ENCODE peak calls at places on chromosomes 5 and 9, in ten cellular contexts. One of them, this sample, is unnamed.

GRCh38 chr9:22447607-22448305 is 1.1 kb downstream of the DMRTA1 start:
- DNase-seq in heart right ventricle: no peak
- DNase-seq in breast epithelium: no peak
- DNase-seq in fibroblast of pulmonary artery: no peak
- DNase-seq in astrocyte of the spinal cord: peak
- DNase-seq in sigmoid colon: no peak
- DNase-seq in OCI-LY7: no peak
- DNase-seq in psoas muscle: no peak
- DNase-seq in upper lobe of right lung: no peak
- DNase-seq in endothelial cell of umbilical vein: peak
- DNase-seq in this sample: peak

GRCh38 chr5:34959323-34959722 is 30.0 kb downstream of the DNAJC21 start:
- DNase-seq in heart right ventricle: no peak
- DNase-seq in breast epithelium: no peak
- DNase-seq in fibroblast of pulmonary artery: peak
- DNase-seq in astrocyte of the spinal cord: peak
- DNase-seq in sigmoid colon: no peak
- DNase-seq in OCI-LY7: no peak
- DNase-seq in psoas muscle: no peak
- DNase-seq in upper lobe of right lung: no peak
- DNase-seq in endothelial cell of umbilical vein: no peak
- DNase-seq in this sample: peak

GRCh38 chr9:35508069-35508468 is 18.2 kb downstream of the RUSC2 start:
- DNase-seq in heart right ventricle: no peak
- DNase-seq in breast epithelium: no peak
- DNase-seq in fibroblast of pulmonary artery: no peak
- DNase-seq in astrocyte of the spinal cord: no peak
- DNase-seq in sigmoid colon: no peak
- DNase-seq in OCI-LY7: no peak
- DNase-seq in psoas muscle: no peak
- DNase-seq in upper lobe of right lung: no peak
- DNase-seq in endothelial cell of umbilical vein: no peak
- DNase-seq in this sample: no peak

GRCh38 chr5:128877476-128877875 is 87.8 kb upstream of the SLC27A6 start:
- DNase-seq in heart right ventricle: no peak
- DNase-seq in breast epithelium: no peak
- DNase-seq in fibroblast of pulmonary artery: no peak
- DNase-seq in astrocyte of the spinal cord: no peak
- DNase-seq in sigmoid colon: no peak
- DNase-seq in OCI-LY7: no peak
- DNase-seq in psoas muscle: no peak
- DNase-seq in upper lobe of right lung: no peak
- DNase-seq in endothelial cell of umbilical vein: no peak
- DNase-seq in this sample: no peak

GRCh38 chr5:33309076-33309475 is 131.7 kb upstream of the TARS1 start:
- DNase-seq in heart right ventricle: no peak
- DNase-seq in breast epithelium: no peak
- DNase-seq in fibroblast of pulmonary artery: no peak
- DNase-seq in astrocyte of the spinal cord: no peak
- DNase-seq in sigmoid colon: no peak
- DNase-seq in OCI-LY7: no peak
- DNase-seq in psoas muscle: no peak
- DNase-seq in upper lobe of right lung: no peak
- DNase-seq in endothelial cell of umbilical vein: no peak
- DNase-seq in this sample: peak

GRCh38 chr9:87387351-87388055 is 110.2 kb upstream of the DAPK1 start:
- DNase-seq in heart right ventricle: no peak
- DNase-seq in breast epithelium: no peak
- DNase-seq in fibroblast of pulmonary artery: no peak
- DNase-seq in astrocyte of the spinal cord: peak
- DNase-seq in sigmoid colon: no peak
- DNase-seq in OCI-LY7: no peak
- DNase-seq in psoas muscle: no peak
- DNase-seq in upper lobe of right lung: no peak
- DNase-seq in endothelial cell of umbilical vein: no peak
- DNase-seq in this sample: peak

GRCh38 chr9:112764837-112765236 is 14.3 kb downstream of the SNX30 start:
- DNase-seq in heart right ventricle: no peak
- DNase-seq in breast epithelium: no peak
- DNase-seq in fibroblast of pulmonary artery: no peak
- DNase-seq in astrocyte of the spinal cord: no peak
- DNase-seq in sigmoid colon: no peak
- DNase-seq in OCI-LY7: no peak
- DNase-seq in psoas muscle: no peak
- DNase-seq in upper lobe of right lung: no peak
- DNase-seq in endothelial cell of umbilical vein: no peak
- DNase-seq in this sample: no peak

GRCh38 chr5:61397238-61397637 is 65.2 kb downstream of the ZSWIM6 start:
- DNase-seq in heart right ventricle: no peak
- DNase-seq in breast epithelium: no peak
- DNase-seq in fibroblast of pulmonary artery: no peak
- DNase-seq in astrocyte of the spinal cord: no peak
- DNase-seq in sigmoid colon: no peak
- DNase-seq in OCI-LY7: no peak
- DNase-seq in psoas muscle: no peak
- DNase-seq in upper lobe of right lung: no peak
- DNase-seq in endothelial cell of umbilical vein: peak
- DNase-seq in this sample: no peak

GRCh38 chr5:160923431-160923830 is 71.4 kb upstream of the ATP10B start:
- DNase-seq in heart right ventricle: no peak
- DNase-seq in breast epithelium: no peak
- DNase-seq in fibroblast of pulmonary artery: no peak
- DNase-seq in astrocyte of the spinal cord: no peak
- DNase-seq in sigmoid colon: no peak
- DNase-seq in OCI-LY7: no peak
- DNase-seq in psoas muscle: no peak
- DNase-seq in upper lobe of right lung: no peak
- DNase-seq in endothelial cell of umbilical vein: no peak
- DNase-seq in this sample: no peak

GRCh38 chr5:95863383-95863757 is 40.8 kb upstream of the GLRX start:
- DNase-seq in heart right ventricle: no peak
- DNase-seq in breast epithelium: no peak
- DNase-seq in fibroblast of pulmonary artery: peak
- DNase-seq in astrocyte of the spinal cord: no peak
- DNase-seq in sigmoid colon: peak
- DNase-seq in OCI-LY7: no peak
- DNase-seq in psoas muscle: no peak
- DNase-seq in upper lobe of right lung: no peak
- DNase-seq in endothelial cell of umbilical vein: no peak
- DNase-seq in this sample: peak

GRCh38 chr9:131409458-131409992 is 15.6 kb downstream of the PRRC2B start:
- DNase-seq in heart right ventricle: no peak
- DNase-seq in breast epithelium: no peak
- DNase-seq in fibroblast of pulmonary artery: no peak
- DNase-seq in astrocyte of the spinal cord: no peak
- DNase-seq in sigmoid colon: no peak
- DNase-seq in OCI-LY7: no peak
- DNase-seq in psoas muscle: no peak
- DNase-seq in upper lobe of right lung: no peak
- DNase-seq in endothelial cell of umbilical vein: no peak
- DNase-seq in this sample: no peak

GRCh38 chr9:131406567-131407436 is 12.9 kb downstream of the PRRC2B start:
- DNase-seq in heart right ventricle: no peak
- DNase-seq in breast epithelium: no peak
- DNase-seq in fibroblast of pulmonary artery: no peak
- DNase-seq in astrocyte of the spinal cord: peak
- DNase-seq in sigmoid colon: no peak
- DNase-seq in OCI-LY7: no peak
- DNase-seq in psoas muscle: no peak
- DNase-seq in upper lobe of right lung: no peak
- DNase-seq in endothelial cell of umbilical vein: peak
- DNase-seq in this sample: peak

GRCh38 chr9:131405858-131406566 is 12.1 kb downstream of the PRRC2B start:
- DNase-seq in heart right ventricle: no peak
- DNase-seq in breast epithelium: no peak
- DNase-seq in fibroblast of pulmonary artery: no peak
- DNase-seq in astrocyte of the spinal cord: no peak
- DNase-seq in sigmoid colon: no peak
- DNase-seq in OCI-LY7: no peak
- DNase-seq in psoas muscle: no peak
- DNase-seq in upper lobe of right lung: no peak
- DNase-seq in endothelial cell of umbilical vein: no peak
- DNase-seq in this sample: no peak

GRCh38 chr9:131410051-131410491 is 16.2 kb downstream of the PRRC2B start:
- DNase-seq in heart right ventricle: no peak
- DNase-seq in breast epithelium: no peak
- DNase-seq in fibroblast of pulmonary artery: peak
- DNase-seq in astrocyte of the spinal cord: peak
- DNase-seq in sigmoid colon: no peak
- DNase-seq in OCI-LY7: no peak
- DNase-seq in psoas muscle: no peak
- DNase-seq in upper lobe of right lung: no peak
- DNase-seq in endothelial cell of umbilical vein: no peak
- DNase-seq in this sample: peak

GRCh38 chr9:131407717-131408195 is 13.9 kb downstream of the PRRC2B start:
- DNase-seq in heart right ventricle: peak
- DNase-seq in breast epithelium: no peak
- DNase-seq in fibroblast of pulmonary artery: peak
- DNase-seq in astrocyte of the spinal cord: peak
- DNase-seq in sigmoid colon: peak
- DNase-seq in OCI-LY7: no peak
- DNase-seq in psoas muscle: no peak
- DNase-seq in upper lobe of right lung: peak
- DNase-seq in endothelial cell of umbilical vein: peak
- DNase-seq in this sample: peak
- TF ChIP-seq CTCF in heart right ventricle: peak
- TF ChIP-seq CTCF in breast epithelium: peak
- TF ChIP-seq CTCF in fibroblast of pulmonary artery: peak
- TF ChIP-seq CTCF in astrocyte of the spinal cord: peak
- TF ChIP-seq CTCF in sigmoid colon: peak
- TF ChIP-seq CTCF in OCI-LY7: peak
- TF ChIP-seq CTCF in psoas muscle: peak
- TF ChIP-seq CTCF in upper lobe of right lung: peak
- TF ChIP-seq CTCF in endothelial cell of umbilical vein: peak
- TF ChIP-seq CTCF in this sample: peak

DNA sequence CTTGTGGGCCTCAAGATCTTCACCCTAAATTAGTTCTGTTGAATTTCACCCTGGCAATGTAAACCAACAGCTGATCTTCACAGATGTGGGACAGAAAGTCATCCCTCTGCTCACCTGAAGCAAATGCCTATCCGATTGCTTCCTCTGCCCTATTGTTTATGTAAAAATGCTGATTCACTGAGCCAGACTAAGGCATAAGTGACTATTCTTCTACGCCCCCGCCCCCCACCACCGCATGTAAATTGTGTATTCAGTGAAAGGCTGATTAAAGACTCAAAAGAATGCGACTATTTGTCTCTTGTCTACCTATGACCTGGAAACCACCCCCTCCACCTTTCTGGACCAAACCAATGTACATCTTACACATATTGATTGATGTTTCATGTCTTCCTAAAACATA is 129.6 kb upstream of the BOD1 start:
- DNase-seq in heart right ventricle: no peak
- DNase-seq in breast epithelium: no peak
- DNase-seq in fibroblast of pulmonary artery: no peak
- DNase-seq in astrocyte of the spinal cord: no peak
- DNase-seq in sigmoid colon: no peak
- DNase-seq in OCI-LY7: peak
- DNase-seq in psoas muscle: no peak
- DNase-seq in upper lobe of right lung: no peak
- DNase-seq in endothelial cell of umbilical vein: no peak
- DNase-seq in this sample: no peak
- H3K4me3 ChIP-seq in heart right ventricle: no peak
- H3K4me3 ChIP-seq in breast epithelium: no peak
- H3K4me3 ChIP-seq in fibroblast of pulmonary artery: no peak
- H3K4me3 ChIP-seq in astrocyte of the spinal cord: no peak
- H3K4me3 ChIP-seq in sigmoid colon: no peak
- H3K4me3 ChIP-seq in OCI-LY7: peak
- H3K4me3 ChIP-seq in psoas muscle: no peak
- H3K4me3 ChIP-seq in upper lobe of right lung: no peak
- H3K4me3 ChIP-seq in endothelial cell of umbilical vein: no peak
- H3K4me3 ChIP-seq in this sample: no peak

DNA sequence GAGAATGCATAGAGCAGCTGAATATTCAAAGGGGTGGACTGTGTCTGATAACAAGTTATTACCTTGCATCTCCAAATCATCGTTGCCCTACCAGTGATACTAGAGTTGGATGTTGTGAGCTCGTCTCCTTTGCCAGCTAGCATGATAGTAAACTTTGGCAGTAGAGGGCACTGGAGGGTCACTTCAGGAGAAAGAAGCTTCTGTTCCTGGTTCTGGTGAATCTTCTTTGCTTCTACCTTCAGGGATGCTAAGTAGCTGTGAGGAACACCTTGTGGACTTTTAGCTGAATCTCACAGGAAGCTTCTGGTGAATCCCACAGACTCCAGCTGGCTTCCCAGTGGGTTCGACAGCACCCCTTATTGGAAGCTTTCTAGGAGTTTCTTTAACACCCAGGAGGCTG is 626.6 kb upstream of the SGCD start:
- DNase-seq in heart right ventricle: no peak
- DNase-seq in breast epithelium: no peak
- DNase-seq in fibroblast of pulmonary artery: no peak
- DNase-seq in astrocyte of the spinal cord: no peak
- DNase-seq in sigmoid colon: no peak
- DNase-seq in OCI-LY7: peak
- DNase-seq in psoas muscle: no peak
- DNase-seq in upper lobe of right lung: no peak
- DNase-seq in endothelial cell of umbilical vein: no peak
- DNase-seq in this sample: no peak
- TF ChIP-seq CTCF in heart right ventricle: no peak
- TF ChIP-seq CTCF in breast epithelium: no peak
- TF ChIP-seq CTCF in fibroblast of pulmonary artery: no peak
- TF ChIP-seq CTCF in astrocyte of the spinal cord: no peak
- TF ChIP-seq CTCF in sigmoid colon: no peak
- TF ChIP-seq CTCF in OCI-LY7: peak
- TF ChIP-seq CTCF in psoas muscle: no peak
- TF ChIP-seq CTCF in upper lobe of right lung: no peak
- TF ChIP-seq CTCF in endothelial cell of umbilical vein: no peak
- TF ChIP-seq CTCF in this sample: no peak

GRCh38 chr9:129958771-129959170 is 84.2 kb downstream of the FNBP1 start:
- DNase-seq in heart right ventricle: no peak
- DNase-seq in breast epithelium: no peak
- DNase-seq in fibroblast of pulmonary artery: no peak
- DNase-seq in astrocyte of the spinal cord: no peak
- DNase-seq in sigmoid colon: no peak
- DNase-seq in OCI-LY7: no peak
- DNase-seq in psoas muscle: no peak
- DNase-seq in upper lobe of right lung: no peak
- DNase-seq in endothelial cell of umbilical vein: no peak
- DNase-seq in this sample: no peak

GRCh38 chr9:129962376-129962765 is 80.6 kb downstream of the FNBP1 start:
- DNase-seq in heart right ventricle: no peak
- DNase-seq in breast epithelium: no peak
- DNase-seq in fibroblast of pulmonary artery: no peak
- DNase-seq in astrocyte of the spinal cord: no peak
- DNase-seq in sigmoid colon: no peak
- DNase-seq in OCI-LY7: no peak
- DNase-seq in psoas muscle: no peak
- DNase-seq in upper lobe of right lung: no peak
- DNase-seq in endothelial cell of umbilical vein: no peak
- DNase-seq in this sample: no peak

GRCh38 chr9:129968690-129969485 is 74.1 kb downstream of the FNBP1 start:
- DNase-seq in heart right ventricle: no peak
- DNase-seq in breast epithelium: no peak
- DNase-seq in fibroblast of pulmonary artery: peak
- DNase-seq in astrocyte of the spinal cord: peak
- DNase-seq in sigmoid colon: peak
- DNase-seq in OCI-LY7: no peak
- DNase-seq in psoas muscle: no peak
- DNase-seq in upper lobe of right lung: no peak
- DNase-seq in endothelial cell of umbilical vein: peak
- DNase-seq in this sample: peak

GRCh38 chr9:129964901-129965734 is 77.9 kb downstream of the FNBP1 start:
- DNase-seq in heart right ventricle: no peak
- DNase-seq in breast epithelium: no peak
- DNase-seq in fibroblast of pulmonary artery: peak
- DNase-seq in astrocyte of the spinal cord: peak
- DNase-seq in sigmoid colon: peak
- DNase-seq in OCI-LY7: no peak
- DNase-seq in psoas muscle: no peak
- DNase-seq in upper lobe of right lung: peak
- DNase-seq in endothelial cell of umbilical vein: peak
- DNase-seq in this sample: peak

GRCh38 chr9:129962889-129963703 is 79.9 kb downstream of the FNBP1 start:
- DNase-seq in heart right ventricle: no peak
- DNase-seq in breast epithelium: no peak
- DNase-seq in fibroblast of pulmonary artery: peak
- DNase-seq in astrocyte of the spinal cord: peak
- DNase-seq in sigmoid colon: peak
- DNase-seq in OCI-LY7: peak
- DNase-seq in psoas muscle: no peak
- DNase-seq in upper lobe of right lung: peak
- DNase-seq in endothelial cell of umbilical vein: peak
- DNase-seq in this sample: peak
- H3K4me3 ChIP-seq in heart right ventricle: peak
- H3K4me3 ChIP-seq in breast epithelium: peak
- H3K4me3 ChIP-seq in fibroblast of pulmonary artery: peak
- H3K4me3 ChIP-seq in astrocyte of the spinal cord: peak
- H3K4me3 ChIP-seq in sigmoid colon: peak
- H3K4me3 ChIP-seq in OCI-LY7: peak
- H3K4me3 ChIP-seq in psoas muscle: peak
- H3K4me3 ChIP-seq in upper lobe of right lung: peak
- H3K4me3 ChIP-seq in endothelial cell of umbilical vein: peak
- H3K4me3 ChIP-seq in this sample: peak